ENCODE peak calls at places on chromosomes 11 and 22, in ten cellular contexts. U, E, F, P, B, O, W, X, Z and A are unnamed samples.

GRCh38 chr22:46087816-46088277 is 62.5 kb upstream of the PPARA start:
- DNase-seq in U (peak; percentile 97), Z (peak; percentile 94), B (peak; percentile 93), O (peak; percentile 80), X (peak; percentile 52), E (no peak), F (peak; percentile 96), W (peak; percentile 91), P (peak; percentile 97), A (peak; percentile 98)

GRCh38 chr22:49325531-49326395 is 501.9 kb downstream of the BRD1 start:
- DNase-seq in F (no peak), B (no peak), X (no peak), P (no peak), W (peak; percentile 29), Z (no peak), U (no peak), O (no peak), E (no peak), A (no peak)

GRCh38 chr11:73539506-73540084 is 58.3 kb downstream of the FAM168A start:
- DNase-seq in X (no peak), E (no peak), P (no peak), O (no peak), W (no peak), Z (no peak), F (no peak), B (no peak), U (no peak), A (no peak)

GRCh38 chr11:69977951-69978350 is 100.2 kb upstream of the ANO1 start:
- DNase-seq in U (no peak), W (no peak), F (no peak), X (no peak), E (no peak), O (no peak), Z (no peak), P (no peak), B (no peak), A (no peak)

GRCh38 chr11:121415861-121416260 is 36.3 kb upstream of the SORL1 start:
- DNase-seq in E (no peak), F (peak; percentile 38), O (peak; percentile 28), P (no peak), U (no peak), X (peak; percentile 30), B (peak; percentile 45), Z (peak; percentile 11), W (no peak), A (no peak)

GRCh38 chr11:86511086-86511551 is 136.4 kb downstream of the CCDC81 start:
- DNase-seq in F (no peak), U (no peak), P (no peak), E (no peak), W (no peak), X (no peak), Z (peak; percentile 79), B (no peak), O (peak; percentile 27), A (no peak)

GRCh38 chr22:17370036-17370765 is 941 bp downstream of the CECR2 start:
- DNase-seq in E (no peak), B (no peak), O (peak; percentile 60), F (no peak), W (no peak), U (peak; percentile 17), Z (no peak), X (peak; percentile 21), P (peak; percentile 75), A (no peak)

GRCh38 chr11:117575856-117576255 is 221.2 kb downstream of the DSCAML1 start:
- DNase-seq in X (no peak), W (no peak), F (no peak), E (no peak), P (no peak), B (no peak), O (no peak), U (no peak), Z (no peak), A (no peak)

GRCh38 chr22:32714458-32715250 is 86.9 kb upstream of the TIMP3 start:
- DNase-seq in P (no peak), X (no peak), W (no peak), B (no peak), O (no peak), Z (peak; percentile 57), U (no peak), F (no peak), E (no peak), A (no peak)

GRCh38 chr22:30809086-30809485 is 114.4 kb downstream of the OSBP2 start:
- DNase-seq in X (no peak), U (no peak), F (no peak), Z (peak; percentile 85), B (no peak), O (no peak), P (no peak), W (no peak), E (no peak), A (no peak)

GRCh38 chr22:46084943-46085830 is 65.1 kb upstream of the PPARA start:
- DNase-seq in W (peak; percentile 88), B (peak; percentile 69), X (peak; percentile 53), P (peak; percentile 96), O (no peak), E (no peak), F (peak; percentile 86), Z (peak; percentile 96), U (peak; percentile 73), A (peak; percentile 80)

GRCh38 chr11:18802381-18803257 is 11.0 kb upstream of the PTPN5 start:
- DNase-seq in U (peak; percentile 48), F (peak; percentile 71), O (peak; percentile 85), B (peak; percentile 78), Z (peak; percentile 65), X (peak; percentile 44), E (no peak), P (no peak), W (no peak), A (no peak)

GRCh38 chr22:42645938-42646568 is 3.1 kb downstream of the CYB5R3 start:
- DNase-seq in W (no peak), O (no peak), Z (no peak), B (no peak), F (peak; percentile 37), X (peak; percentile 69), E (no peak), P (peak; percentile 72), U (no peak), A (no peak)

DNA sequence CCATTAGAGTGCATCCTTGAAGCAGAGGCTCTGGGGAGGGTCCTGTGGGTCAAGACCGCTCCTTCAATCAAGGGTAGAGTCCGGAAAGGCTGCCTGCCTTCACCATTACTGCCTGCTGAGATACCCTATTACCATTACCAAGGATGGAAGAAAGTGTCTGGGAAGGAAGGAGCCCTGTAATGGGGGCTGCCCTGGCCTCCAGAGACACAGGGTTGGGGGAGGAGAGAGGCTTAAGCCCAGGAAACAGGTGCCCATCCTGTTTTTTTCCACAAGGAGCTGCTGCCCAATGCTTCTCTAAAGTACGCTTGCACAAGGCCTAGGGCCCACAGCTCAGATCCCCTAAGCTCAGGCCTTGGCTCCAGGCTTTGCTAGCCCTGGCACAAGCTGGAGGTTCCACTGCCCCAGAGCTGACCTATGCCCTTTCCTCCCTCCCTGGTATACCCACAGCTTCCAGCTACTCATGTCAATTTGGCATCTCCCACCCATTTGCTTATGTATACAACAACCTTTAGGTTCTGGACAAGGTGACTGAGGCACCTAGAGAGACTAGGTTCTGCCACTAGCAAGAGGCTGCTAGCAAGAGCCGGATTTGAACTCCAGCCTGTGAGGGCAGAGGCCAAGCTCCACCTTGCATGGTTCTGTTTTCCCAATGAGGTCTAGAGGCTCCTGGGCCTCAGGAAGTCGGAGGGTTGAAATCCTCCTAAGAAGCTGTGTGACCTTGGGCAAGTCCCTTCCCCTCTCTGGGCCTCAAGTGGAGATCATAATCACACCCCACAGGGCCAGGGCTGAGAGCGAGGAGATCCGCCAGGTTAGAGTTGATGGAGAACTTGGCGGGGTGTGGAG is 1.5 kb upstream of the PLCB3 start:
- DNase-seq in Z (no peak), P (no peak), E (no peak), F (no peak), W (no peak), X (no peak), O (no peak), B (no peak), U (no peak), A (no peak)
- H3K27ac ChIP-seq in Z (no peak overlapping the region), P (no peak overlapping the region), E (no peak overlapping the region), F (no peak overlapping the region), W (no peak overlapping the region), X (no peak overlapping the region), O (no peak overlapping the region), B (no peak overlapping the region), U (no peak overlapping the region), A (no peak overlapping the region)

DNA sequence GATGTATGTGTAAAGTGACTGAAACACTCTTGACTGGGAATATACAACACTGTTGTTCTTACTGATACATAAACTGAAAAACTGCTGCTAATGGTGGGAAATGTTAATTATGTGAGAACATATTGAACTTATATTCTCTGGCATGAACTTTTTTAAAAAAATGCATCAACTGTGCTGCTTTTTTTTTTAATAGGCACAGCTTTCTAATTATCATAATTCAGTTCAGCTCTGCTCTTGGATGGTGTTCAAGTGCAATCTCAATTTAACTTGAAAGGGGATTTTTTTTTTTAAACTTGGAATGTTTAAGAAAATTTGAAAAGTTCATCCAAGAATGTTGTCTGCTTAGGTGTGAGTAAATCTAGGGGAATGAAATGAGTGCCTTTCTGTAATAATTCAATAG is 5.2 kb downstream of the TEAD1 start:
- DNase-seq in U (no peak), O (no peak), X (no peak), E (no peak), W (no peak), Z (no peak), P (no peak), B (no peak), F (no peak), A (no peak)
- H3K4me3 ChIP-seq in U (no peak overlapping the region), O (peak overlapping the region; percentile 2), X (no peak overlapping the region), E (no peak overlapping the region), W (no peak overlapping the region), Z (peak overlapping the region; percentile 89), P (no peak overlapping the region), B (no peak overlapping the region), F (no peak overlapping the region), A (no peak overlapping the region)

GRCh38 chr11:8709777-8710176 is 27.2 kb downstream of the RPL27A start:
- DNase-seq in O (no peak), E (no peak), W (no peak), F (no peak), Z (no peak), X (no peak), B (no peak), P (no peak), U (no peak), A (no peak)
- H3K27ac ChIP-seq in O (peak overlapping the region; percentile 78), E (no peak overlapping the region), W (peak overlapping the region; percentile 14), F (peak overlapping the region; percentile 81), Z (peak overlapping the region; percentile 67), X (peak overlapping the region; percentile 82), B (peak overlapping the region; percentile 83), P (peak overlapping the region; percentile 66), U (peak overlapping the region; percentile 57), A (peak overlapping the region; percentile 93)

DNA sequence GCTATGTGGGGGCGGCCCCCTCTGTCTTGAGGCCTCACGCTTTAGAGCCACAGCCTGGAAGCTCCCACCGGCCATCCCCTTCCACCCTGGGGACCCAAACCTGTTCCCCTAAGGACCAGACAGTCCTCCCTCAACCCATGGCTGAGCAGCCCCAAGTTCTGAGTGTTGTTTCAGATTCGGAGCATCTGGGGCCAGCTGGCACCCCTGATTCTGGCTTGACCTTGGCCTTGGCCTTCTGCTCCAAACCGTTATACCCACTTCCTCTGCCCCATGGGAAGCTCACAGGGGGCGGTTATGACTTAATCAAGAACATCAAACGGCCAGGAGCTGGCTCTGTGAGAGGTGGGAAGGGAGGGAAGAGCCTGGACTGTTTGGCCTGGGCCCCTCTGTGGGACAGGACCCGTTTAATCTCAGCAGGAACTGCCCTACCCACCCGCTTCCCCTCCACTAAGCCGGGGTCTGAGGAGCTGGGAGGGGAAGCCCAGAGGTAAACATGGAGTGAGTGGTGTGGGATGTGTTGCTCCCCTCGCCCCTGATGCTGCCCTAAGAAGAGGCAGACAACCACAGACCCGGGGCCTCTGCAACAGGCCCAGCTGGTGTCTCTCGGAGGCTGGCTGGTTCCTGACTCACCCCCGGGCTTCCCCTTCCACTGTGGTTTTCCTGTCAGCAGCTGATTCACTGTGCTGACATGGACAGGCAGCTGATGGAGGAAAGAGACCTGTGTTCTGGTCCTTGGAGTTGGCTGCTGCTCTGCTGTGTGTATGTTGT is 3.4 kb downstream of the CD82 start:
- DNase-seq in P (peak; percentile 85), E (peak; percentile 74), B (peak; percentile 59), F (peak; percentile 86), X (peak; percentile 25), U (peak; percentile 48), W (peak; percentile 97), O (peak; percentile 71), Z (peak; percentile 97), A (peak; percentile 83)
- H3K4me3 ChIP-seq in P (no peak overlapping the region), E (peak overlapping the region; percentile 34), B (peak overlapping the region; percentile 11), F (no peak overlapping the region), X (no peak overlapping the region), U (peak overlapping the region; percentile 2), W (no peak overlapping the region), O (no peak overlapping the region), Z (peak overlapping the region; percentile 69), A (peak overlapping the region; percentile 31)